ENCODE peak calls at places on chromosomes 6 and 20, in four cellular contexts. N is nephron progenitor cell, F is spleen, I is adrenal gland. Q is an unnamed sample.

GRCh38 chr20:2312876-2313275 is 17.1 kb downstream of the TGM3 start:
- DNase-seq in N (no peak), F (no peak), I (no peak), Q (peak)

GRCh38 chr6:158278015-158278414 is 34.2 kb upstream of the TULP4 start:
- DNase-seq in I (no peak), N (no peak), F (no peak), Q (no peak)

GRCh38 chr6:5315883-5316282 is 54.6 kb downstream of the FARS2 start:
- DNase-seq in I (no peak), N (no peak), F (no peak), Q (no peak)

GRCh38 chr20:25389381-25389857 is 1.2 kb downstream of the ABHD12 start:
- DNase-seq in F (no peak), N (no peak), I (peak), Q (no peak)

GRCh38 chr6:135025175-135025574 is 29.4 kb downstream of the HBS1L start:
- DNase-seq in I (no peak), F (no peak), N (no peak), Q (no peak)

GRCh38 chr20:10115021-10115420 is 80.2 kb downstream of the ANKEF1 start:
- DNase-seq in N (no peak), I (no peak), F (no peak), Q (no peak)

GRCh38 chr20:32249030-32249738 is 28.3 kb upstream of the KIF3B start:
- DNase-seq in I (no peak), N (no peak), F (peak), Q (no peak)

GRCh38 chr6:122079906-122080305 is 319.5 kb upstream of the HSF2 start:
- DNase-seq in F (no peak), N (no peak), I (no peak), Q (no peak)

GRCh38 chr6:28589234-28589951 is 63.7 kb downstream of the GPX5 start:
- DNase-seq in N (peak), I (peak), F (no peak), Q (no peak)

GRCh38 chr6:27442932-27443331 is 30.0 kb downstream of the ZNF184 start:
- DNase-seq in N (no peak), I (no peak), F (no peak), Q (no peak)

DNA sequence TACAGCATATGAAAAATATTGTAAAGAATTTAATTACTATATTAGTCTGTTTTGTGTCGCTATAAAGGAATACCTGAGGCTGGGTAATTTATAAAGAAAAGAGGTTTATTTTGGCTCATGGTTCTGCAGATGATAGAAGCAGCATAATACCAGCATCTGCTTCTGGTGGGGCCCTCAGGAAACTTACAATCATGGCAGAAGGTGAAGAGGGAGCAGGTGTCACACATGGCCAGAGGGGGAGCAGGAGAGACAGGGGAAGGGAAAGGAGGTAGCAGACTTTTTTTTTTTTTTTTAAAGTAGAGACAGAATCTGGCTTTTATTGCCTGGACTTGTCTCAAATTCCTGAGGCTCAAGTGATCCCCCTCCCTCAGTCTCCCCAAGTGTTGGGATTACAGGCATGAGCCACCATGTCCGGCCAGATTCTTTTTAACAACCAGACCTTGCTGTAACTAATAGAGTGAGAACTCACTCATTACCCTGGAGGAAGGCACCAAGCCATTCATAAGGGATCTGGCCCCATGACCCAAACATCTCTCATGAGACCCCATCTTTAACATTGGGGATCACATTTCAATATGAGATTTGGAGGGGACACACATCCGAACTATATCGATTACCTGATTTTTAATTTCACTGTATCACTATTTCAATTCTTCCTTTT is 64.6 kb downstream of the MAN1A1 start:
- DNase-seq in I (no peak), N (no peak), F (no peak), Q (no peak)
- TF ChIP-seq CTCF in I (no peak), N (no peak), F (no peak), Q (no peak)

GRCh38 chr20:57508381-57508780 is 16.6 kb downstream of the CTCFL start:
- DNase-seq in I (no peak), N (no peak), F (no peak), Q (no peak)
- TF ChIP-seq CTCF in I (no peak), N (no peak), F (no peak), Q (no peak)

DNA sequence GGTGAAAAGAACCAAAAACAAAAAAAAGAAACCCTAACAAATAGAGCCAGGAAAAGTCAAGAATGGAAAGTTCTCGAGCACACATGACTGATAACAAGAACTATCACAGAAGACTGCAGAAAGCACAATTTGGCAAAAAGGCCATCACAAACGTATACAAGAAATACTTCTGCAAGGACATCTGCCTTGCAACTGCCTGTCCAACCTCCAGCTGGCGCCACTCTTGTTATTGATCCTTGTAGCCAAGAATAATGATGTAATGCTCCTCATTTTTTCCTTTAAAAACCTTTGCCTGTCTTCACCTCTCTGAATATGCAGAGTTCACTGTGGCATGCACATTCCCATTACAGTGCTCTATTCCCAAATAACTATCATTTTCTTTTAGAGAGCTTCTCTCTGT is 87.9 kb upstream of the BMP5 start:
- DNase-seq in F (no peak), I (no peak), N (no peak), Q (no peak)
- TF ChIP-seq CTCF in F (no peak), I (no peak), N (no peak), Q (no peak)

GRCh38 chr6:38901802-38902522 is 146.6 kb upstream of the GLP1R start:
- DNase-seq in I (no peak), N (no peak), F (no peak), Q (no peak)

GRCh38 chr6:38897507-38897906 is 151.1 kb upstream of the GLP1R start:
- DNase-seq in N (no peak), F (no peak), I (no peak), Q (no peak)
- TF ChIP-seq CTCF in N (no peak), F (no peak), I (no peak), Q (no peak)

GRCh38 chr6:159565181-159565580 is 127.9 kb downstream of the SOD2 start:
- DNase-seq in F (no peak), I (no peak), N (no peak), Q (no peak)
- TF ChIP-seq CTCF in F (no peak), I (no peak), N (no peak), Q (no peak)

DNA sequence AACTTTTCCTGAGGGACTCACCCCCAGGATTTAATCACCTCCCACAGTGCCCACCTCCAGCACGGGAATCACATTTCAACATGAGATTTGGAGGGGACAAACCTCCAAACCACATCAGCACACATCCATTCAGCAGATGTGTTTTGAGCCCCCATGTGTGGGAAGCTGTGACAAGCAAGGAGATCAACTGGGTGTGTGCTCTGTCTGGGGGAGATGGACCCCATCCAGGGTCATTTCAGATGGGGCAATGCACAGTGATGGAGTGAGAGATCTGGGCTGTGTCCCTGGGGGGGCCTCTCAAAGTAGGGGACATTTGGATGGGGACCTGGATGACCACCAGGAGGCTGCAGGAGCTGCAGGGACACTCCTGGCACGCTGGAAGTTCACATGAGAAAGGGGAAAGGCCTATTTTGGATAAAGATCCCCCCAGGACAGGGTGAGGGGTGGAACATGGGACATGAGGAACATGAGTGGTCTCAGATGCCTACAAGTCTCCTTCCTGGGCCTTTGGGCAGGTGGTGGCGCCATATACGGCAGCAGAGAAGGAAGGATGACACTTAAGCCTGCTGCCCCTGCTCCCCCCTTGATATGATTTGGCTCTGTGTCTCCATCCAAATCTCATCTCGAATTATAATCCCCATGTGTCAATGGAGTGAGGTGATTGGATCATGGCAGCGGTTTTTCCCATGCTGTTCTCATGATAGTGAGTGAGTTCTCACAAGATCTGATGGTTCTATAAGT is 49.6 kb downstream of the SLC2A10 start:
- DNase-seq in I (no peak), N (no peak), F (no peak), Q (no peak)
- TF ChIP-seq CTCF in I (no peak), N (no peak), F (no peak), Q (no peak)

GRCh38 chr20:63499333-63499969 is 568 bp upstream of the EEF1A2 start:
- DNase-seq in I (no peak), F (no peak), N (no peak), Q (no peak)
- TF ChIP-seq CTCF in I (no peak), F (no peak), N (no peak), Q (no peak)

GRCh38 chr6:163711615-163712568 is 297.4 kb downstream of the QKI start:
- DNase-seq in F (peak), I (peak), N (no peak), Q (peak)

GRCh38 chr6:163711071-163711470 is 296.6 kb downstream of the QKI start:
- DNase-seq in N (no peak), F (no peak), I (no peak), Q (no peak)

GRCh38 chr6:163712981-163713380 is 298.5 kb downstream of the QKI start:
- DNase-seq in N (no peak), F (no peak), I (no peak), Q (no peak)

GRCh38 chr6:163714179-163714578 is 299.7 kb downstream of the QKI start:
- DNase-seq in I (no peak), F (no peak), N (no peak), Q (no peak)

DNA sequence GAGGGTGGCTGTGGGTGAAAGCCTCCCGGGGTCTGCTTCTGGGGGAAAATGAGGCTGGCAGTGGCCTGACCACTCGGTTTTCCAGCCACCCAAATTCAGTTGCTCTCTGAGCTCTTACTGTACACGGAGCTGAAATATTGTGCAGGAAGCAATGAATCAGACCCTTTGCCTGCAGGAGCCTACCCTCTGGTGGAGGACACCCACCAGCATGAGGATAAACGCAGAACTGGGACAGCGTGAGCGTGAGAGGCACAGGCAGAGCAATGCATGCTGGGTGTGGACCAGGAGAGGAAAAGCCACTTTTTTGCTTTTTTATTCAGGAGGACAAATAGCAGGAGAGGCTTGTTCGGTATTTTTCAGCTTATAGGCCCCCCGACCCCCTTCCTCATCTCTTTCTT is 298.1 kb downstream of the QKI start:
- DNase-seq in I (no peak), F (no peak), N (no peak), Q (no peak)
- TF ChIP-seq CTCF in I (no peak), F (no peak), N (no peak), Q (no peak)

DNA sequence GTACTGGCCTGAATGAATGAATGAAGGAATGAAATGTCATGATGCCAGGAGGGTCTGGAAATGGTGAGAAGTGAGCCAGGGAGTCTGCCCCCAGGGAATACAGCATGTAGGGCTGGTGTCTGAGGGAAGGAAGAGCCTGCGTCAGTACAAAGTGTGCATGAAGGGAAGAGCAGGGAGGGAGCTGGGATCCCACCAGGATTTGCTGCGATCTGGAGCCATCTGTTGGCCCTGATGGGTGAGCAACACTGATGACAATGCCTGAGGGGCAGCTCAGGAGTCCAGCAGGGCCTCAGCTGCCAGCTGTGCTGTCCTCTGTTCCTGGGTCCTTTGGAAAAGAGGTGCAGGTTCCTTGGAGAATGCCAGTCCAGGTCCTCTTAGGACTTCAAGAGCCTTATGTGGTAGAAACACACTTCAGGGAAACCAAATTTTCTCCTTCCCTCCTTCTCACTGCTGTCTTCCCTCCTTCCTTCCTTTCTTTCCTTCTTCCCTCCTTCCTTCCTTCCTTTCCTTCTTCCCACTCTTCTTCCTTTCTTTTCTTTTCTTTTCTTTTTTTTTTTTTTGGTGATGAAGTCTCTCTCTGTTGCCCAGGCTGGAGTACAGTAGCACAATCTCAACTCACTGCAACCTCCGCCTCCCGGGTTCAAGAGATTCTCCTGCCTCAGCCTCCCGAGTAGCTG is 11.5 kb downstream of the BPI start:
- DNase-seq in I (no peak), N (no peak), F (no peak), Q (no peak)
- TF ChIP-seq CTCF in I (no peak), N (no peak), F (no peak), Q (peak)